ENCODE peak calls at places on chromosomes 3 and 15, in four cellular contexts. V is HL-60, S is K562, Z is SK-N-SH. E is an unnamed sample.

GRCh38 chr3:55801676-55802075 is 314.6 kb upstream of the WNT5A start:
- DNase-seq in V (no peak), S (no peak), Z (no peak), E (no peak)

GRCh38 chr3:175857666-175858270 is 998.6 kb downstream of the NAALADL2 start:
- DNase-seq in Z (no peak), V (no peak), S (no peak), E (no peak)

GRCh38 chr15:43505723-43506122 is 11.7 kb upstream of the MAP1A start:
- DNase-seq in V (no peak), S (peak), Z (no peak), E (no peak)

GRCh38 chr3:77038928-77039605 is 832 bp upstream of the ROBO2 start:
- DNase-seq in V (no peak), Z (no peak), S (peak), E (peak)

GRCh38 chr15:45612790-45613415 is 21.9 kb upstream of the SQOR start:
- DNase-seq in S (no peak), V (no peak), Z (no peak), E (no peak)

GRCh38 chr3:137032465-137033120 is 74.8 kb downstream of the IL20RB start:
- DNase-seq in S (peak), V (peak), Z (peak), E (peak)

GRCh38 chr3:16243706-16244490 is 20.8 kb downstream of the DPH3 start:
- DNase-seq in V (no peak), S (no peak), Z (no peak), E (no peak)

GRCh38 chr3:149198611-149199010 is 23.0 kb downstream of the CP start:
- DNase-seq in S (no peak), Z (no peak), V (no peak), E (peak)

GRCh38 chr3:113428581-113428980 is 12.7 kb downstream of the CFAP44 start:
- DNase-seq in S (no peak), V (no peak), Z (no peak), E (no peak)

GRCh38 chr3:71987828-71988227 is 202.9 kb upstream of the PROK2 start:
- DNase-seq in V (no peak), Z (no peak), S (no peak), E (no peak)

GRCh38 chr3:194250104-194251002 is 100.8 kb downstream of the CPN2 start:
- DNase-seq in V (no peak), S (no peak), Z (peak), E (no peak)

GRCh38 chr3:48553886-48554845 is 2.4 kb downstream of the PFKFB4 start:
- DNase-seq in S (no peak), V (no peak), Z (no peak), E (no peak)

GRCh38 chr3:71062037-71062919 is 521.2 kb downstream of the FOXP1 start:
- DNase-seq in S (no peak), V (no peak), Z (no peak), E (no peak)

GRCh38 chr15:53627279-53627678 is 132.2 kb downstream of the WDR72 start:
- DNase-seq in S (no peak), Z (no peak), V (no peak), E (no peak)
- TF ChIP-seq REST in S (no peak), Z (no peak), V (no peak), E (no peak)

GRCh38 chr3:82567029-82567600 is 805.7 kb upstream of the GBE1 start:
- DNase-seq in V (no peak), S (no peak), Z (no peak), E (no peak)
- H3K27ac ChIP-seq in V (no peak), S (no peak), Z (no peak), E (no peak)

GRCh38 chr15:78680416-78681068 is 39.5 kb upstream of the CHRNB4 start:
- DNase-seq in S (no peak), Z (no peak), V (no peak), E (no peak)

GRCh38 chr15:78682693-78683410 is 41.8 kb upstream of the CHRNB4 start:
- DNase-seq in V (no peak), Z (no peak), S (no peak), E (no peak)

GRCh38 chr15:78684645-78685044 is 43.6 kb upstream of the CHRNB4 start:
- DNase-seq in Z (no peak), V (no peak), S (no peak), E (no peak)

GRCh38 chr15:78681306-78682012 is 40.4 kb upstream of the CHRNB4 start:
- DNase-seq in S (no peak), V (no peak), Z (peak), E (no peak)

DNA sequence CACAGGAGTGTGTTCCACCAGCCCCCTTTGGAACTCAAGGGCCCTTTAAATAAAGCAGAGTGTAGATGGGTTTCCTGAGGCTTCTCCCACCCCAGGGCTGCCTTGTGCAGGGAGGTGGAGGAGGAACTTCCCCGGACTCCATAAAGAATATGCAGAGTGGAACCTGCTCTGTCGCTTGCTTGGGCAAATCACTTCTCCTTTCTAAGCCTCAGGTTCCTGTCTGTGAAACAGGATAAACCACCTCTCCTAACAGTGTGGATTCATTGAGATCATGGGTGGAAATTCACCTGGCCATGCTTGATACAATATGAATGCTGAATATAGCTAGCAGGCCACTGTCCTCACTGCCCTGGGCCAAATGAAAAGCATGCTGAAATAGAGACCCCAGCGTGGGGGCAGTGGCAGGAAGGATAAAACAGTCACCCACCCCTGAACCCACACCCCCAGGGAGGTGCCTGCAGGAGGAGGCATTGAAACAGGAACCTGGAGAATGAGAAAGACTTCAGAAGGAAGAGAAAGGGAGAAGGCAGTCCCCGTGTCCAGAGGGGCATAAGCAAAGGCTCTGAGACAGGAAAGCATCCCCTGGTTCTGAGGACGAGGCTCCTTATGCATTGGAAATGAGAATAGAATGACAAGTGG is 41.1 kb upstream of the CHRNB4 start:
- DNase-seq in V (no peak), S (no peak), Z (no peak), E (no peak)
- TF ChIP-seq POLR2AphosphoS5 in V (no peak), S (no peak), Z (no peak), E (no peak)

GRCh38 chr3:160828880-160829279 is 72.8 kb downstream of the PPM1L start:
- DNase-seq in Z (no peak), S (no peak), V (no peak), E (no peak)

GRCh38 chr3:160826408-160826807 is 70.4 kb downstream of the PPM1L start:
- DNase-seq in S (no peak), V (no peak), Z (no peak), E (no peak)

GRCh38 chr3:160825311-160825800 is 69.3 kb downstream of the PPM1L start:
- DNase-seq in V (no peak), Z (no peak), S (no peak), E (no peak)

GRCh38 chr3:160829486-160830009 is 73.5 kb downstream of the PPM1L start:
- DNase-seq in S (no peak), Z (no peak), V (no peak), E (no peak)

GRCh38 chr3:160827516-160827915 is 71.5 kb downstream of the PPM1L start:
- DNase-seq in Z (peak), S (no peak), V (no peak), E (no peak)
- TF ChIP-seq REST in Z (no peak), S (no peak), V (no peak), E (no peak)

DNA sequence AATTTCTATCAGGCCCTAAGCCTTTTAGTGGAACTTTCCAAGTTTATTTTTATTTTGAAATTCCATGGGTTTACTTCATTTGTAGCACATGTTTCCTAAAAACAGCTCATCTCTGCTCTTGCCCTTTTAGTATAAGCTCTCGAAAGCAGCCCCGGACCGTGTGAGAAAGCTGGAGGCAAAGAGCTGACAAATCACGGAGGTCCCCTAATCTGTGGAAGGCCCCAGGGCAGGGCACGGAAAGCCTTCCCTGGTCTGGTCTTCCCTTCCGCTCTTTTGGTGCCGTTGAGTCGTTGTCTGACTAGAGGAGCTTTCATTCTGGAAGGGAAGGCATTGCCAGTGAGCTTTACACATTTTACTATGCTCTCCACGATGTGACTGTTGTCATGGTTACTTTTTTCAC is 71.8 kb downstream of the CYP19A1 start:
- DNase-seq in S (no peak), Z (no peak), V (no peak), E (peak)
- H3K27ac ChIP-seq in S (no peak), Z (no peak), V (no peak), E (no peak)

DNA sequence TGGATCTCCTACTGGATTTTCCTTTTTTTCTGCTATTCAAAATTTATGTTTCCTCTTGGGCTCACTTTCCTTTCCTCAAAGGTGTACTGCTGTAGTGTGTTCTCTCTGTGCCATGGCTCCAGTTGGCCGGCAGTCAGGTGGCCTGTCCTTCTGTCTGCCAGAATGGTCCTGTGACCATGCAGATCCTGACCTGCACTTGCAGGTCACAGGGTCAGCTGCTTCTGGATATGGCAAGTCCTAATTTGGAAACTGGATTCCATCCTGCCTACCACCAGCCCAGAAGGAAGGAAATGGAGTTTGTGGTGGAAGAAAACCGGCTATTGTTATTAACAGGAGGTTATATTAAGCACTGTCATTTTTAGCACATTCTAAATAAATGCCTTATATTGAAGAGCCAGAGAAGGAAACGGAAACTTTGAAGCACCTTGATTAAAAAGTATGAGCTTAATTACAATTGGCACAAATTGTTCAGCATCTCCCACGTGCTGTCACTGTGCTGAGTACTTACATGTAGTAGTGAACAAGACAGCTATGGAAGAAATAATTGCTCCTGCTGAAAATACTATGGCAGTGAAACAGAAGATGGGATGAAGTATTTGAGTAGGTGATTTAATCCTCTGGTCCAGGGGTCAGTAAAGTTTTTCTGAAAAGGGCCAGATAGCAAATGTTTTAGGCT is 362.8 kb downstream of the PTPRG start:
- DNase-seq in Z (no peak), S (no peak), V (no peak), E (no peak)
- TF ChIP-seq POLR2AphosphoS5 in Z (no peak), S (no peak), V (no peak), E (no peak)

GRCh38 chr15:47652213-47652852 is 65.0 kb upstream of the SEMA6D start:
- DNase-seq in S (no peak), V (no peak), Z (no peak), E (no peak)
- TF ChIP-seq REST in S (no peak), V (no peak), Z (no peak), E (no peak)